ENCODE peak calls at places on chromosomes 13 and 19, in five cellular contexts. Y, A, S, R and F are unnamed samples.

GRCh38 chr19:51098366-51099069 is 9.7 kb downstream of the CTU1 start:
- DNase-seq in Y (no peak), A (no peak), S (no peak), R (peak; percentile 88), F (no peak)

GRCh38 chr19:8390617-8390981 is 439 bp downstream of the RAB11B start:
- DNase-seq in Y (peak; percentile 94), A (peak; percentile 81), S (peak; percentile 96), R (peak; percentile 97), F (peak; percentile 70)

GRCh38 chr13:108835082-108835481 is 205.7 kb downstream of the MYO16 start:
- DNase-seq in Y (no peak), A (no peak), S (no peak), R (no peak), F (no peak)

GRCh38 chr13:94798738-94799137 is 86.4 kb upstream of the SOX21 start:
- DNase-seq in Y (no peak), A (no peak), S (no peak), R (no peak), F (no peak)

GRCh38 chr13:109355129-109355528 is 431.3 kb downstream of the IRS2 start:
- DNase-seq in Y (no peak), A (no peak), S (no peak), R (no peak), F (no peak)

GRCh38 chr13:30464496-30465351 is 1.0 kb downstream of the HMGB1 start:
- DNase-seq in Y (peak; percentile 80), A (peak; percentile 65), S (peak; percentile 90), R (peak; percentile 67), F (peak; percentile 71)

GRCh38 chr13:27151798-27152599 is 19.6 kb downstream of the USP12 start:
- DNase-seq in Y (no peak), A (peak; percentile 55), S (no peak), R (no peak), F (no peak)

GRCh38 chr19:47369923-47370625 is 21.0 kb downstream of the DHX34 start:
- DNase-seq in Y (no peak), A (no peak), S (no peak), R (no peak), F (peak; percentile 62)

GRCh38 chr19:10812902-10813404 is 23.1 kb downstream of the TMED1 start:
- DNase-seq in Y (peak; percentile 71), A (no peak), S (no peak), R (no peak), F (peak; percentile 94)

GRCh38 chr19:10019246-10019645 is 6.0 kb downstream of the RDH8 start:
- DNase-seq in Y (no peak), A (no peak), S (no peak), R (no peak), F (no peak)

GRCh38 chr13:20119960-20120359 is 40.9 kb downstream of the GJA3 start:
- DNase-seq in Y (no peak), A (no peak), S (no peak), R (no peak), F (no peak)

GRCh38 chr13:20121154-20121515 is 39.7 kb downstream of the GJA3 start:
- DNase-seq in Y (no peak), A (peak; percentile 30), S (no peak), R (no peak), F (peak; percentile 85)

GRCh38 chr13:20114066-20114465 is 46.8 kb downstream of the GJA3 start:
- DNase-seq in Y (no peak), A (peak; percentile 18), S (no peak), R (no peak), F (no peak)

GRCh38 chr13:20116213-20116612 is 44.6 kb downstream of the GJA3 start:
- DNase-seq in Y (no peak), A (no peak), S (no peak), R (peak; percentile 65), F (no peak)

DNA sequence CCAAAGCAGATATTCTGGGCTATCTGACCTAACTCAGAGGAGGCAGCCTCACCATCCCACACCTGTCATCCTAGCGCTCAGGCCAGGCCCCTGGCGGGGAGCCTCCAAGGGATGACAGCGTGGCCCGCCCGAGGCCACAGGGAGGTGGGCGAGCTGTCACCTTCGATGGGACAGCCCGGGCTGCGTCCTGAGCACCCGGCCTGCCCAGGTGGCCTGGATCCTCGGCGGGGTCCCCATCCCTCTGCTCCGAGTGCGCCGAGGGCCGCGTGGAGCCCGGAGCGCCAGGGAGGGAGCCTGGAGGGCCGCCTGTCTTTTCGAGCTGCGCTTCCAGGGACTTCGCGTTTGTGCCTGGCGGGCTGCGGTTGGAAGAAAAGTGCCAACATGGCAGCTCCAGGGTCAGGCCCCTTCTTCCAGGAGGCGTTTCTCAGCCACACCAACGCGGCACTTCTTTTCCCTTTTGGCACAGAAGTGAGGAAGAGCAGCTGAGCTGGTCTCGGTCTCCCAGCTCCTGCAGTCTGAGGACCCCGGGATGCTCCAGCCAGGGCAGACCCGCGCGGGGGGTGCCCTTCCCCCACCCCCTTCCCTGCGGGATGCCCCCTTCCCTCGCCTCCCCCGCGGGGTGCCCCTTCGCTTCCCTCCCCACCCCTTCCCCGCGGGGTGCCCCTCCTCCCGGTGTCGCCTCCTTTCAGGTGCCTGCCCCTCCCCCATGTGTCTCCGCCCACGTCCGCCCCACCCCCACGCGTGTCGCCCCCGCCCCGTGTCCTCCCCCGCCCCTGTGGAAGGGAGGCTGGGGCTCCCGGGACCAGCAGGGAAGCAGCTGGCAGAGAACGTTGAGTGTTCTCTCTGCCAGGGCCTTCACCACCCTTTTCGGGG is 42.3 kb downstream of the GJA3 start:
- DNase-seq in Y (peak; percentile 68), A (no peak), S (peak; percentile 71), R (peak; percentile 72), F (no peak)
- TF ChIP-seq REST in Y (no peak), A (no peak), S (no peak), R (no peak), F (no peak)

DNA sequence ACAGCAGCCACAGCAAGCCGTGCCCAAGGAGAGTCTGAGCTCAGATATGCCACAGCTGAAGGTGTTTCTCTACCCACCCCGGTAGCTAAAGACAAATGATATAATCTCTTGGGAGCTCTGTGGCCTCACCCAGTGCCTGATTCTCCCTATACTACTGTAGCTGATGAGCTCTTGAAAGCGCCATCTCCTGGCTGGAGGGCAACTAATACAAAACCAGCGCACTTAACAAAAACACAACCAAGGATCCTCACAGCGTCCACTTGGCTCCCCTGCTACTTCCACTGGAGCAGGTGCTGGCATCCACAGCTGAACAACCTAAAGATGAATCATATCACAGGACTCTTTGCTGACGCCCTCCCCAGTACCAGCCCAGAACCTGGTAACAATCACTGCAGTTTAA is 1212.0 kb downstream of the PCDH17 start:
- DNase-seq in Y (no peak), A (peak; percentile 1), S (no peak), R (peak; percentile 57), F (no peak)
- TF ChIP-seq REST in Y (no peak), A (no peak), S (no peak), R (no peak), F (no peak)

DNA sequence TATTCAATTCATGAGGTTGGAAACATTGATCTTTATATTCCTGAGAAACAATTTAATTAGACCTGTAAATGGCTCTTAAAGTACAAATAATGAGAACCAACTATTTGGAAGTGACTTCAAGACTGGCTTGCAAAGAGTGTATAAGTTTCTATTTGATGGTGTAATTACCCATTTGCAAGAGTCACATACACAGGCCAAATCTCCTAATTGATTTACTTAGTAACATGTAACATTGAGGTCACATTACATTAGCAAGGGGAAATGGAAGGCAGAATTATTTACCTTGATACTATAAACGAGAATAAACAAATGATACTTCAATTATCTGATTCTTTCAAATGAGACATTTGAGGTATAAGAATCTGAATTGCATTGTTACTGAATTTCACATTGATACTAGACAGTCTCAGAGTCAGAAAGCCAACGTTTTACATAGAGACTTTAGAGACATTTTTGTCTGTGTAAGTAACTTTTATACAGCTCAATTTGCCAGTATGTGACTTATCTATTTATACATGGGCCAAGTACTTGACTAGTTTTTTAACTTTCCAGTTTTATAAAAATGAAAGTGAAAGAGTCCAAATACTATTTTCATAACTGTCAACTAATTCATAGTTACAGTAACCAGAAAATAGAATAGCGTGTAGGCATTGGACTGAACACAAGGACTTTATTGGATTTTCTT is 95.6 kb upstream of the RFC3 start:
- DNase-seq in Y (no peak), A (no peak), S (no peak), R (no peak), F (no peak)
- TF ChIP-seq REST in Y (no peak), A (no peak), S (no peak), R (no peak), F (no peak)

GRCh38 chr19:35528218-35529038 is at the start of gene SBSN:
- DNase-seq in Y (no peak), A (no peak), S (no peak), R (no peak), F (no peak)
- TF ChIP-seq REST in Y (no peak), A (no peak), S (no peak), R (no peak), F (no peak)

DNA sequence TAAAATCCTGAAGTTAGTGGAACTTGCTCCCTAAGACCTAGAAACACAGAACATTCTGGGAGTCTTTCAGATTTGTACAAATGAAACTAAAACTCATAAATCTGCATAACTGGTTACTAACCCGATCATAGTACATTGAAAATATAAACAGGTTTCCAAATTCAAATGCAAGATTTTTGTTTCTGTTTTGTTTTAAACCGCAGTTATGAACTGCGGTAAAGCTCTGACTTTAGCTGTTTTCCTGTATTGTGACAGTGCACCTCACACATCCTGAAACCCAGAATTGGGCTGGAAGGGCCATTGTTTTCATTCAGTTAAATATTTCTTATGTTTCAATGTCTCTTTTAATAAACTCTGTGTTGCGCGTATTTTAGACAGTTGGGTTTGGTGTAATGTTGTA is 204.7 kb downstream of the SHISA2 start:
- DNase-seq in Y (no peak), A (no peak), S (no peak), R (no peak), F (no peak)
- TF ChIP-seq REST in Y (no peak), A (no peak), S (no peak), R (no peak), F (no peak)

GRCh38 chr13:46149272-46150133 is 32.5 kb downstream of the LCP1 start:
- DNase-seq in Y (no peak), A (no peak), S (no peak), R (no peak), F (no peak)
- TF ChIP-seq REST in Y (no peak), A (no peak), S (no peak), R (no peak), F (no peak)